ENCODE peak calls at places on chromosome 16, in seven cellular contexts. J is NCI-H345, O is iris pigment epithelial cell, L is retina, U is chondrocyte, H is astrocyte of the hippocampus, C is C1 segment of cervical spinal cord. F is an unnamed sample.

GRCh38 chr16:2147378-2147777 is 1.0 kb upstream of the RAB26 start:
- DNase-seq in J (no peak), O (no peak), L (no peak), U (no peak), H (no peak), C (no peak), F (no peak)

GRCh38 chr16:12225816-12226480 is 249.4 kb downstream of the SNX29 start:
- DNase-seq in J (peak), O (peak), L (no peak), U (no peak), H (peak), C (no peak), F (no peak)

GRCh38 chr16:56885446-56886162 is 20.6 kb downstream of the SLC12A3 start:
- DNase-seq in J (no peak), O (no peak), L (no peak), U (no peak), H (no peak), C (no peak), F (no peak)

GRCh38 chr16:65783709-65784474 is 582.6 kb upstream of the CDH5 start:
- DNase-seq in J (peak), O (no peak), L (no peak), U (no peak), H (no peak), C (no peak), F (no peak)

GRCh38 chr16:85428168-85428898 is 184.8 kb upstream of the GSE1 start:
- DNase-seq in J (no peak), O (no peak), L (peak), U (peak), H (peak), C (no peak), F (no peak)

GRCh38 chr16:4938683-4939030 is 1.7 kb upstream of the PPL start:
- DNase-seq in J (no peak), O (no peak), L (no peak), U (no peak), H (no peak), C (no peak), F (no peak)

GRCh38 chr16:87765473-87765775 is 362 bp downstream of the KLHDC4 start:
- DNase-seq in J (no peak), O (peak), L (no peak), U (no peak), H (peak), C (no peak), F (no peak)

GRCh38 chr16:87637357-87637756 is 35.0 kb downstream of the JPH3 start:
- DNase-seq in J (no peak), O (no peak), L (no peak), U (no peak), H (no peak), C (no peak), F (no peak)

GRCh38 chr16:24013733-24014645 is 178.2 kb downstream of the PRKCB start:
- DNase-seq in J (peak), O (no peak), L (no peak), U (no peak), H (no peak), C (no peak), F (no peak)

GRCh38 chr16:50699345-50700159 is 6.1 kb downstream of the NOD2 start:
- DNase-seq in J (no peak), O (peak), L (no peak), U (no peak), H (no peak), C (no peak), F (no peak)

GRCh38 chr16:68265078-68265925 is 976 bp downstream of the SLC7A6 start:
- DNase-seq in J (no peak), O (peak), L (no peak), U (no peak), H (peak), C (peak), F (no peak)

GRCh38 chr16:77457046-77457445 is 22.2 kb upstream of the ADAMTS18 start:
- DNase-seq in J (no peak), O (no peak), L (no peak), U (no peak), H (peak), C (no peak), F (no peak)

GRCh38 chr16:67006930-67007658 is 18.7 kb downstream of the CES4A start:
- DNase-seq in J (no peak), O (peak), L (no peak), U (no peak), H (no peak), C (no peak), F (no peak)

GRCh38 chr16:8631373-8631772 is 9.9 kb downstream of the METTL22 start:
- DNase-seq in J (no peak), O (peak), L (no peak), U (no peak), H (peak), C (no peak), F (no peak)

GRCh38 chr16:30677931-30678585 is 19.8 kb downstream of the FBRS start:
- DNase-seq in J (no peak), O (no peak), L (no peak), U (no peak), H (no peak), C (no peak), F (no peak)

GRCh38 chr16:30186782-30187555 is 3.6 kb downstream of the CORO1A start:
- DNase-seq in J (no peak), O (peak), L (peak), U (peak), H (peak), C (peak), F (no peak)

F was measured in brain pericyte.